ENCODE peak calls at places on chromosomes 16 and 17, in eight cellular contexts. One of them, this sample, is unnamed.

GRCh38 chr17:49132699-49133364 is at the start of gene B4GALNT2:
- DNase-seq in activated CD4-positive, alpha-beta T cell treated with anti-CD3 and anti-CD28 coated beads, Interleukin-2, amount 10 ng/mL, durations not matched to agents 7 days and 5 days: peak
- DNase-seq in amniotic stem cell: no peak
- DNase-seq in nucleus accumbens: no peak
- DNase-seq in stimulated activated CD4-positive, alpha-beta T cell treated with anti-CD3 and anti-CD28 coated beads, Interleukin-2, amount 100 ng/mL, for 24 hours: peak
- DNase-seq in amygdala: no peak
- DNase-seq in stimulated activated CD8-positive, alpha-beta memory T cell treated with anti-CD3 and anti-CD28 coated beads, Interleukin-4, amount 100 ng/mL, for 24 hours: no peak
- DNase-seq in hepatocyte: peak
- DNase-seq in this sample: no peak

GRCh38 chr16:23991044-23991443 is 155.3 kb downstream of the PRKCB start:
- DNase-seq in amygdala: no peak
- DNase-seq in stimulated activated CD8-positive, alpha-beta memory T cell treated with anti-CD3 and anti-CD28 coated beads, Interleukin-4, amount 100 ng/mL, for 24 hours: no peak
- DNase-seq in hepatocyte: no peak
- DNase-seq in nucleus accumbens: no peak
- DNase-seq in amniotic stem cell: no peak
- DNase-seq in stimulated activated CD4-positive, alpha-beta T cell treated with anti-CD3 and anti-CD28 coated beads, Interleukin-2, amount 100 ng/mL, for 24 hours: no peak
- DNase-seq in activated CD4-positive, alpha-beta T cell treated with anti-CD3 and anti-CD28 coated beads, Interleukin-2, amount 10 ng/mL, durations not matched to agents 7 days and 5 days: no peak
- DNase-seq in this sample: no peak

GRCh38 chr16:84518804-84519341 is 14.4 kb upstream of the MEAK7 start:
- DNase-seq in nucleus accumbens: no peak
- DNase-seq in hepatocyte: no peak
- DNase-seq in stimulated activated CD4-positive, alpha-beta T cell treated with anti-CD3 and anti-CD28 coated beads, Interleukin-2, amount 100 ng/mL, for 24 hours: no peak
- DNase-seq in amygdala: no peak
- DNase-seq in stimulated activated CD8-positive, alpha-beta memory T cell treated with anti-CD3 and anti-CD28 coated beads, Interleukin-4, amount 100 ng/mL, for 24 hours: peak
- DNase-seq in activated CD4-positive, alpha-beta T cell treated with anti-CD3 and anti-CD28 coated beads, Interleukin-2, amount 10 ng/mL, durations not matched to agents 7 days and 5 days: peak
- DNase-seq in amniotic stem cell: no peak
- DNase-seq in this sample: no peak

GRCh38 chr16:56237451-56237930 is 46.2 kb downstream of the GNAO1 start:
- DNase-seq in stimulated activated CD4-positive, alpha-beta T cell treated with anti-CD3 and anti-CD28 coated beads, Interleukin-2, amount 100 ng/mL, for 24 hours: no peak
- DNase-seq in activated CD4-positive, alpha-beta T cell treated with anti-CD3 and anti-CD28 coated beads, Interleukin-2, amount 10 ng/mL, durations not matched to agents 7 days and 5 days: no peak
- DNase-seq in amniotic stem cell: no peak
- DNase-seq in stimulated activated CD8-positive, alpha-beta memory T cell treated with anti-CD3 and anti-CD28 coated beads, Interleukin-4, amount 100 ng/mL, for 24 hours: no peak
- DNase-seq in amygdala: no peak
- DNase-seq in nucleus accumbens: no peak
- DNase-seq in hepatocyte: no peak
- DNase-seq in this sample: no peak

GRCh38 chr16:17379121-17379571 is 91.6 kb downstream of the XYLT1 start:
- DNase-seq in nucleus accumbens: no peak
- DNase-seq in activated CD4-positive, alpha-beta T cell treated with anti-CD3 and anti-CD28 coated beads, Interleukin-2, amount 10 ng/mL, durations not matched to agents 7 days and 5 days: no peak
- DNase-seq in amygdala: no peak
- DNase-seq in stimulated activated CD4-positive, alpha-beta T cell treated with anti-CD3 and anti-CD28 coated beads, Interleukin-2, amount 100 ng/mL, for 24 hours: no peak
- DNase-seq in stimulated activated CD8-positive, alpha-beta memory T cell treated with anti-CD3 and anti-CD28 coated beads, Interleukin-4, amount 100 ng/mL, for 24 hours: no peak
- DNase-seq in amniotic stem cell: no peak
- DNase-seq in hepatocyte: peak
- DNase-seq in this sample: peak

GRCh38 chr16:24525970-24526559 is 13.3 kb upstream of the RBBP6 start:
- DNase-seq in amniotic stem cell: no peak
- DNase-seq in stimulated activated CD8-positive, alpha-beta memory T cell treated with anti-CD3 and anti-CD28 coated beads, Interleukin-4, amount 100 ng/mL, for 24 hours: no peak
- DNase-seq in nucleus accumbens: no peak
- DNase-seq in amygdala: no peak
- DNase-seq in activated CD4-positive, alpha-beta T cell treated with anti-CD3 and anti-CD28 coated beads, Interleukin-2, amount 10 ng/mL, durations not matched to agents 7 days and 5 days: no peak
- DNase-seq in stimulated activated CD4-positive, alpha-beta T cell treated with anti-CD3 and anti-CD28 coated beads, Interleukin-2, amount 100 ng/mL, for 24 hours: no peak
- DNase-seq in hepatocyte: peak
- DNase-seq in this sample: no peak

GRCh38 chr17:60545465-60546191 is 19.6 kb upstream of the APPBP2 start:
- DNase-seq in hepatocyte: no peak
- DNase-seq in nucleus accumbens: no peak
- DNase-seq in stimulated activated CD8-positive, alpha-beta memory T cell treated with anti-CD3 and anti-CD28 coated beads, Interleukin-4, amount 100 ng/mL, for 24 hours: no peak
- DNase-seq in amygdala: no peak
- DNase-seq in amniotic stem cell: no peak
- DNase-seq in stimulated activated CD4-positive, alpha-beta T cell treated with anti-CD3 and anti-CD28 coated beads, Interleukin-2, amount 100 ng/mL, for 24 hours: no peak
- DNase-seq in activated CD4-positive, alpha-beta T cell treated with anti-CD3 and anti-CD28 coated beads, Interleukin-2, amount 10 ng/mL, durations not matched to agents 7 days and 5 days: no peak
- DNase-seq in this sample: no peak

GRCh38 chr17:59238904-59239303 is 18.6 kb downstream of the GDPD1 start:
- DNase-seq in stimulated activated CD4-positive, alpha-beta T cell treated with anti-CD3 and anti-CD28 coated beads, Interleukin-2, amount 100 ng/mL, for 24 hours: no peak
- DNase-seq in hepatocyte: no peak
- DNase-seq in stimulated activated CD8-positive, alpha-beta memory T cell treated with anti-CD3 and anti-CD28 coated beads, Interleukin-4, amount 100 ng/mL, for 24 hours: no peak
- DNase-seq in activated CD4-positive, alpha-beta T cell treated with anti-CD3 and anti-CD28 coated beads, Interleukin-2, amount 10 ng/mL, durations not matched to agents 7 days and 5 days: no peak
- DNase-seq in amniotic stem cell: no peak
- DNase-seq in amygdala: no peak
- DNase-seq in nucleus accumbens: no peak
- DNase-seq in this sample: no peak

GRCh38 chr17:29207986-29208385 is 27.8 kb upstream of the MYO18A start:
- DNase-seq in amygdala: no peak
- DNase-seq in nucleus accumbens: no peak
- DNase-seq in amniotic stem cell: no peak
- DNase-seq in stimulated activated CD4-positive, alpha-beta T cell treated with anti-CD3 and anti-CD28 coated beads, Interleukin-2, amount 100 ng/mL, for 24 hours: no peak
- DNase-seq in stimulated activated CD8-positive, alpha-beta memory T cell treated with anti-CD3 and anti-CD28 coated beads, Interleukin-4, amount 100 ng/mL, for 24 hours: no peak
- DNase-seq in activated CD4-positive, alpha-beta T cell treated with anti-CD3 and anti-CD28 coated beads, Interleukin-2, amount 10 ng/mL, durations not matched to agents 7 days and 5 days: no peak
- DNase-seq in hepatocyte: no peak
- DNase-seq in this sample: no peak

This sample was measured in RPMI7951.